ENCODE peak calls at places on chromosomes 1 and 21, in ten cellular contexts. I, G, P, L, M, Y, B, U, S and F are unnamed samples.

GRCh38 chr1:13935336-13935735 is 235.3 kb downstream of the PRDM2 start:
- DNase-seq in I (no peak), G (no peak), P (no peak), L (no peak), M (no peak), Y (no peak), B (no peak), U (no peak), S (no peak), F (no peak)

GRCh38 chr1:1511533-1512285 is at the start of gene ATAD3A:
- DNase-seq in I (peak; percentile 98), G (peak; percentile 98), P (peak; percentile 99), L (peak; percentile 99), M (peak; percentile 99), Y (peak; percentile 95), B (peak; percentile 98), U (peak; percentile 100), S (peak; percentile 99), F (peak; percentile 97)

GRCh38 chr1:41015894-41016470 is 5.5 kb downstream of the SLFNL1 start:
- DNase-seq in I (no peak), G (no peak), P (no peak), L (no peak), M (no peak), Y (no peak), B (no peak), U (peak; percentile 82), S (no peak), F (no peak)

GRCh38 chr1:107277022-107277421 is 136.2 kb downstream of the NTNG1 start:
- DNase-seq in I (peak; percentile 48), G (peak; percentile 41), P (peak; percentile 23), L (no peak), M (peak; percentile 78), Y (peak; percentile 3), B (peak; percentile 23), U (peak; percentile 84), S (peak; percentile 16), F (no peak)

GRCh38 chr1:40944326-40944725 is 35.2 kb upstream of the CTPS1 start:
- DNase-seq in I (no peak), G (no peak), P (peak; percentile 34), L (no peak), M (no peak), Y (peak; percentile 76), B (peak; percentile 74), U (no peak), S (peak; percentile 86), F (no peak)

GRCh38 chr1:171717080-171717479 is 24.8 kb downstream of the VAMP4 start:
- DNase-seq in I (no peak), G (no peak), P (no peak), L (no peak), M (no peak), Y (no peak), B (no peak), U (no peak), S (peak; percentile 65), F (peak; percentile 18)

GRCh38 chr1:89606227-89606945 is 26.5 kb upstream of the LRRC8C start:
- DNase-seq in I (no peak), G (peak; percentile 35), P (no peak), L (no peak), M (no peak), Y (no peak), B (no peak), U (no peak), S (no peak), F (no peak)

GRCh38 chr1:203327684-203328457 is 22.6 kb downstream of the BTG2 start:
- DNase-seq in I (no peak), G (no peak), P (peak; percentile 74), L (peak; percentile 63), M (peak; percentile 75), Y (no peak), B (no peak), U (peak; percentile 92), S (peak; percentile 41), F (peak; percentile 53)

GRCh38 chr1:68036946-68037345 is 13.5 kb downstream of the DIRAS3 start:
- DNase-seq in I (no peak), G (no peak), P (no peak), L (no peak), M (no peak), Y (no peak), B (no peak), U (no peak), S (no peak), F (no peak)

GRCh38 chr21:35136586-35137254 is 87.6 kb upstream of the RUNX1 start:
- DNase-seq in I (no peak), G (no peak), P (no peak), L (no peak), M (peak; percentile 69), Y (no peak), B (no peak), U (no peak), S (peak; percentile 47), F (no peak)

GRCh38 chr1:21868482-21868881 is 56.4 kb downstream of the LDLRAD2 start:
- DNase-seq in I (no peak), G (no peak), P (no peak), L (no peak), M (no peak), Y (no peak), B (no peak), U (no peak), S (no peak), F (no peak)

GRCh38 chr1:201740086-201740541 is 88.8 kb upstream of the IPO9 start:
- DNase-seq in I (no peak), G (no peak), P (no peak), L (no peak), M (peak; percentile 41), Y (no peak), B (peak; percentile 32), U (no peak), S (no peak), F (no peak)

GRCh38 chr1:201739054-201739453 is 89.9 kb upstream of the IPO9 start:
- DNase-seq in I (no peak), G (no peak), P (no peak), L (no peak), M (no peak), Y (no peak), B (peak; percentile 42), U (no peak), S (no peak), F (no peak)

GRCh38 chr1:201740609-201741231 is 88.2 kb upstream of the IPO9 start:
- DNase-seq in I (peak; percentile 26), G (no peak), P (no peak), L (no peak), M (no peak), Y (no peak), B (no peak), U (no peak), S (no peak), F (no peak)

GRCh38 chr1:201737350-201738060 is 91.5 kb upstream of the IPO9 start:
- DNase-seq in I (no peak), G (no peak), P (no peak), L (peak; percentile 80), M (peak; percentile 41), Y (no peak), B (peak; percentile 58), U (no peak), S (peak; percentile 63), F (peak; percentile 64)

GRCh38 chr1:201739492-201740085 is 89.4 kb upstream of the IPO9 start:
- DNase-seq in I (peak; percentile 94), G (peak; percentile 29), P (peak; percentile 82), L (peak; percentile 74), M (peak; percentile 86), Y (no peak), B (peak; percentile 54), U (peak; percentile 94), S (no peak), F (no peak)
- H3K4me3 ChIP-seq in I (peak overlapping the region; percentile 95), G (no peak overlapping the region), P (peak overlapping the region; percentile 35), L (peak overlapping the region; percentile 84), M (peak overlapping the region; percentile 99), Y (peak overlapping the region; percentile 63), B (peak overlapping the region; percentile 53), U (peak overlapping the region; percentile 67), S (peak overlapping the region; percentile 51), F (peak overlapping the region; percentile 57)

GRCh38 chr1:45678489-45678888 is 7.8 kb downstream of the GPBP1L1 start:
- DNase-seq in I (no peak), G (no peak), P (no peak), L (no peak), M (no peak), Y (no peak), B (no peak), U (no peak), S (no peak), F (no peak)
- H3K4me3 ChIP-seq in I (no peak overlapping the region), G (no peak overlapping the region), P (no peak overlapping the region), L (peak overlapping the region; percentile 4), M (no peak overlapping the region), Y (no peak overlapping the region), B (no peak overlapping the region), U (no peak overlapping the region), S (no peak overlapping the region), F (no peak overlapping the region)

DNA sequence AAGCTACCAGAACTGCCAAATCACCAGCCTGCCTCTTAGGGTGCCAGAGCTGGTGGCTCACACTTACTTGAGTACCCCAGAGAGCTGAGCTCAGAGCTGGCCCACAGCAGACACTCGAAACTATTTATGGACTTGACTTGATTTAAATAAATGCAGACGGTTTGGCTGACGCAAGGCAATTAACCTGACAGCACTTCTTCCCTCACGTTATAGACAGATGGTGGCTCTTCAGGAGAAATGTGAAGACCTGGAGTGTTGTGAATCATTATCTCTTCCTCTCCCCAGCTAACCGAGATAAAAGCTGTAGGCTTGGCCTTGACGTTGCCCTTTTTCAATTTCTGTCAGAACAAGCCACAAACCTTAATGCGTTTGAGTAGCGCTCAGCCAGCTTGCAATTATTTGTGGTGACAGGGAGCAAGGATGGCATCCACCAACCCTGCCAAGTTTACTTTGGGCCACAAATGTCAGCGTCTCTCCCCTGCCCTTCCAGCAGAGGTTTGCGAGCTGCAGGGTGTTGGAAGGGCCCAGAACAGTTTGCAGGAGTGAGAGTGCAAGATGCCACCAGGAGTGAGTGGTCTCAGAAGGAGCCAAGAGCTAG is 34.0 kb upstream of the BCAR3 start:
- DNase-seq in I (no peak), G (peak; percentile 52), P (no peak), L (peak; percentile 48), M (no peak), Y (no peak), B (no peak), U (no peak), S (no peak), F (no peak)
- H3K4me3 ChIP-seq in I (no peak overlapping the region), G (no peak overlapping the region), P (no peak overlapping the region), L (no peak overlapping the region), M (no peak overlapping the region), Y (no peak overlapping the region), B (no peak overlapping the region), U (no peak overlapping the region), S (no peak overlapping the region), F (no peak overlapping the region)

DNA sequence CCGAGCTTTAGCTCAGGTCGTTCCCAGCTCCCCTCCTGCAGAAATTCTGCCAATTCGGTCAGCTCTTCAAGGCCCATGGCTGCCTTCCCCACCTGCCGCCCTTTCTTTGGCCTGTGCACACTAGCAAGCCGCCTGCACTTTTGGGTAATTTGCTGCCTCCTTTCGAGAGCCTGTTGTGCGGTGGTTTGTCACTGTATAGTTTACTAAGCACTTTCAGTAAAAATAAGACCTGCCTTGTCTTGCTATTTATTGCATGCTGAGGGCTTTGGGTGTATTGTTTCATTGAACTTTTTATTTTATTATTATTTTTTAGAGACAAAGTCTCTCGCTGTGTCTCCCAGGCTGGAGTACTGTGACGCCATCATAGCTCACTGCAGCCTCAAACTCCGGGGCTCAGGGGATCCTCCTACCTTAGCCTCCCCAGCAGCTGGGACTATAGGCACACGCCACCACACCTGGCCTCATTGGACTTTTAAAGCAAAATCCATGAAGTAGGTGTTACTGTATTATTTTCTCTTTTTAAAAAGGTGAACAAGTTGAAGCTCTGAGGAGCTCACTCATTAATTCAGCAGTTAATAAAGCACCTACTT is 1.1 kb upstream of the FABP3 start:
- DNase-seq in I (no peak), G (no peak), P (no peak), L (no peak), M (no peak), Y (no peak), B (no peak), U (peak; percentile 69), S (no peak), F (no peak)
- H3K4me3 ChIP-seq in I (no peak overlapping the region), G (no peak overlapping the region), P (no peak overlapping the region), L (peak overlapping the region; percentile 75), M (no peak overlapping the region), Y (peak overlapping the region; percentile 22), B (peak overlapping the region; percentile 39), U (no peak overlapping the region), S (peak overlapping the region; percentile 31), F (peak overlapping the region; percentile 69)